ENCODE peak calls at places on chromosome 18, in ten cellular contexts. Y is body of pancreas, S is spleen, N is ovary, G is sigmoid colon, P is uterus, M is IMR-90, E is transverse colon, B is stomach, X is tibial nerve. U is an unnamed sample.

GRCh38 chr18:33757037-33757436 is 179.0 kb downstream of the ASXL3 start:
- DNase-seq in X (no peak), P (no peak), B (no peak), Y (no peak), M (peak), S (no peak), G (no peak), N (no peak), E (no peak), U (no peak)

GRCh38 chr18:79487198-79488165 is 91.8 kb downstream of the NFATC1 start:
- DNase-seq in E (no peak), Y (no peak), G (peak), B (no peak), P (no peak), M (no peak), S (peak), N (peak), X (no peak), U (no peak)

GRCh38 chr18:58513615-58514014 is 115.3 kb downstream of the ALPK2 start:
- DNase-seq in N (no peak), M (no peak), S (no peak), B (no peak), G (no peak), P (no peak), Y (no peak), X (no peak), E (no peak), U (no peak)

GRCh38 chr18:55586841-55587240 is 1.2 kb downstream of the TCF4 start:
- DNase-seq in E (no peak), S (no peak), B (no peak), P (no peak), G (no peak), M (peak), Y (no peak), N (no peak), X (no peak), U (no peak)

GRCh38 chr18:37668971-37669747 is 103.6 kb upstream of the CELF4 start:
- DNase-seq in M (no peak), S (no peak), E (no peak), X (no peak), P (no peak), N (no peak), Y (no peak), G (peak), B (no peak), U (no peak)

GRCh38 chr18:11672198-11672597 is 16.9 kb upstream of the GNAL start:
- DNase-seq in P (no peak), G (no peak), S (no peak), M (no peak), E (no peak), Y (no peak), N (no peak), B (no peak), X (no peak), U (no peak)

GRCh38 chr18:33495278-33495677 is 54.8 kb upstream of the CCDC178 start:
- DNase-seq in X (no peak), Y (peak), M (peak), B (no peak), S (no peak), G (no peak), N (no peak), E (no peak), P (no peak), U (no peak)

GRCh38 chr18:3040881-3041280 is 27.9 kb upstream of the LPIN2 start:
- DNase-seq in N (no peak), G (no peak), P (no peak), Y (no peak), B (no peak), S (no peak), M (no peak), X (no peak), E (no peak), U (no peak)

GRCh38 chr18:36187138-36187825 is at the start of gene MOCOS:
- DNase-seq in S (peak), N (peak), X (peak), G (peak), Y (peak), B (peak), P (peak), M (peak), E (peak), U (peak)

GRCh38 chr18:76450912-76451421 is 44.1 kb downstream of the ZNF516 start:
- DNase-seq in M (peak), X (no peak), B (no peak), E (peak), P (no peak), G (peak), N (peak), S (peak), Y (no peak), U (peak)

GRCh38 chr18:75521808-75522207 is 94.3 kb upstream of the SMIM21 start:
- DNase-seq in P (no peak), X (no peak), Y (no peak), N (no peak), G (no peak), B (no peak), E (no peak), M (no peak), S (no peak), U (no peak)

GRCh38 chr18:74897971-74898657 is 300.4 kb downstream of the ZNF407 start:
- DNase-seq in Y (no peak), E (no peak), X (no peak), M (peak), G (no peak), S (no peak), B (no peak), P (no peak), N (no peak), U (no peak)

GRCh38 chr18:68147728-68148127 is 567.2 kb downstream of the TMX3 start:
- DNase-seq in Y (no peak), G (no peak), E (no peak), N (no peak), S (no peak), B (no peak), M (peak), P (no peak), X (no peak), U (no peak)

GRCh38 chr18:28767781-28768211 is 590.9 kb upstream of the CDH2 start:
- DNase-seq in M (peak), G (no peak), P (no peak), S (no peak), E (no peak), N (no peak), B (no peak), X (no peak), Y (no peak), U (no peak)

GRCh38 chr18:3256693-3257626 is 5.0 kb upstream of the MYL12B start:
- DNase-seq in E (no peak), S (no peak), G (no peak), N (no peak), Y (peak), P (no peak), X (no peak), B (peak), M (peak), U (no peak)

GRCh38 chr18:37630326-37630725 is 64.7 kb upstream of the CELF4 start:
- DNase-seq in Y (no peak), N (no peak), E (no peak), M (no peak), G (no peak), P (no peak), B (no peak), X (no peak), S (no peak), U (no peak)

GRCh38 chr18:22086973-22087372 is 82.4 kb upstream of the GATA6 start:
- DNase-seq in M (no peak), B (no peak), S (no peak), X (no peak), N (no peak), P (no peak), E (no peak), Y (no peak), G (no peak), U (no peak)
- H3K4me3 ChIP-seq in M (no peak), B (no peak), S (no peak), X (no peak), N (no peak), P (no peak), E (no peak), Y (no peak), G (no peak), U (no peak)

DNA sequence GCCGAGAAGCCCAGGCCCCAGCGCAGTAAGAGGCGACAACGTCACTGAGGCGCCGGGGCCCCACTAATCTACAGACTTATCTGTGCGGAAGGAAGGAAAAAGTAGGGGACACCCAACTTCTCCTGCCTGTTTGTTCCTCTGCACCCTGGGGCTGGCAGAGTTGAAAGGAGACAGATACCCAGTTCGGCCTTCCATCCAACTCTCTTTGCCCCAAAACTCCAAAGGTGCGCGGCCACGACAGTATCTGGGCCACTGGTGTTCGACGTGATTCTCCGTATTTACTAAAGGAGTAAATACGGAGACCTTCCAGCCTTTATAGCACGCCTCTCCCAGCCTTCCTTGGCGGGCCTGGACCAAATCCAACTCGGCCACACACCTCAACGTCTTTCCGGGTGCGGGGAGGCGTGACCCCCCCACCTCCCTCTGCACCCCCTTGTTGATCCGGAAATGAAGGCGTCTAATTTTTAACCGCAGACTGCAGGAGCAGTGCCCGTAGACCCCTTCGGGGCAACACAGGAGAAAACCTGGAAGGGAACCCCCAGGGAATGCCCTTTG is 1.6 kb downstream of the SMAD7 start:
- DNase-seq in M (no peak), S (peak), X (no peak), B (peak), E (peak), N (peak), P (no peak), Y (peak), G (peak), U (no peak)
- TF ChIP-seq POLR2A in M (no peak), S (no peak), X (no peak), B (no peak), E (no peak), N (no peak), P (no peak), Y (no peak), G (no peak), U (no peak)

GRCh38 chr18:8608795-8609673 is at the start of gene RAB12:
- DNase-seq in S (peak), G (peak), X (peak), P (peak), Y (peak), N (peak), M (peak), B (peak), E (peak), U (peak)

GRCh38 chr18:8605974-8606373 is 3.3 kb upstream of the RAB12 start:
- DNase-seq in N (no peak), G (no peak), Y (no peak), E (no peak), X (no peak), B (no peak), S (no peak), M (no peak), P (no peak), U (no peak)

GRCh38 chr18:8609711-8610441 is 639 bp downstream of the RAB12 start:
- DNase-seq in P (peak), Y (peak), N (peak), E (peak), B (no peak), G (peak), M (no peak), S (peak), X (no peak), U (no peak)

GRCh38 chr18:8610442-8610801 is 1.2 kb downstream of the RAB12 start:
- DNase-seq in N (no peak), Y (no peak), X (no peak), S (no peak), G (no peak), E (peak), P (no peak), M (peak), B (no peak), U (no peak)

DNA sequence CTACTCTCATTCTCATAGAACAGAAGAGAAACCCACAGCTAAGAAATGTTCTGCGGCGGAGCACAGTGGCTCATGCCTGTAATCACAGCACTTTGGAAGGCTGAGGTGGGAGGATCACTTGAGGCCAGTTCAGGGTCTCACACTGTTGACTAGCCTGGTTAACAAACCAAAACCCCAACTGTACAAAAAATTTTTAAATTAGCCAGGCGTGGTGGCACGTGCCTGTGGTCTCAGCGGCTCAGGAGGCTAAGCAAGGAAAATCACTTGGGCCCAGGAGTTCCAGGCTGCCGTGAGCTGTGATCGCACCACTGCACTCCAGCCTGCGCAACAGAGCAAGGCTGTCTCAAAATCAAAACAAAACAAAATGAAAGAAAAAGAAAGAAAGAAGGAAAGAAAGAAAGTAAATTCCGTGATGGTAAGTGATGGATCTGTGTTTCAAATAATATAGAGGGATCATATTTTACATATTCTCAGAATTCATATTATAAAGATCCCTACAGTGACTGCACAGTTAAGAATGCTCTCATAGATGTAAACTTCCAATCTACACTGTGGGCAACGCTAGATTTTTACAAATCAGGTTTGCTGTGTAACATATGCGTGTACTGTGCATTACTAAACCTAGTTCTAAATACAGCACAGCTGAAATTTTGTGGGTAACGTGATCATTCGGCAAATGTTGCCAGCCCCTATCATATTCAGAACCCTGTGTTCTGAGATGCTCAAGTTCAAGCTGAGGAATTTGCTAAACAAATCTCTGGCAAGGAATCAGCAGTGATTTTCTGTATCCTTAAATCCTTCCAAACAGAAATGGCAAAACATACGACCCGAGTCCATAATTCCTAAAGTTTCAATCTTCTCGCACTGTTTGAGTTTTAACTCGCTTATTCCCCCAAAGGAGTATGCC is 1.2 kb upstream of the RAB12 start:
- DNase-seq in Y (no peak), P (peak), B (no peak), X (no peak), E (no peak), N (peak), M (peak), G (no peak), S (no peak), U (no peak)
- H3K4me3 ChIP-seq in Y (no peak), P (peak), B (peak), X (peak), E (peak), N (peak), M (no peak), G (peak), S (peak), U (peak)

DNA sequence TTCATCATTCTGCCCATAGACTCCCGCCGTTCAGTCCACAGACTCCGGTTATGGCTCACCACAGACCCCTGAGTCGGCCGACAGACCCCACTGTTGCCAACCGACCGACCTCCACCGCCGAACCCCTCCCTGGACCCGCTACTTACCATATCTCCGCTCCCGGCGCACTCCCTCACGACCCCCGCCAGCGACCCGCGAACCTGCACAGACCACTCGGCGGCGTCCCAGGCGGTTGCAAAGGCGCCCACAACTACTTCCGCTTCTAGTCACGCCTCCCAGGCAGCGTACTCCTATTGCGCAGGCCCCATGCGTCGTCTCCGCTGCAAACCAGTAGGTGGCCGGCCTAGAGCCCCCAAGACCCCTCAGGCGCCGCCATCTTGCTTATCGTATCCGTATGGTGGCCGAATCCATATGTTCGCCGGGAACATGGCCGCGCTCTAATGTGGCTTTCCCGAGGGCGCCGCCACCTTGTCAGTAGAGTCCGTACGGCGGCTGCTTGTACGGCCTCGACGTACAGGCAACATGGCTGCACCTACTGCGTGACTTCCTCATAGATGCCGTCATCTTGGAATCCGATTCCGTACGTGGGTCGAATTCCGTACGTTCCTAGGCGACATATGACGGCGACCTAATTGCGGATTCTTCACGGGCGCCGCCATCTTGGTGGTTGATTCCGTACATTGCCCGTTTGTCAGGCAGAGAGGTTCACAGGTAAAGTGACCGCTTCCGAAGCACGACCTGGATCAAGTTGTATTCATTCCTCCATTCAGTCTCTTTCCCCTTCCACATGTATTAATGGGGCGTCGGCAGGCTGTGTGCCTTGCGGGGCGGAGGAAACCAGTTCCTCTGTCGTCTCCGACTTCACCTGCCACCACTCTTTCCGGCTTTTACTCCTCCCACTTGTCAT is at the start of gene CXXC1:
- DNase-seq in B (peak), G (peak), S (peak), P (peak), Y (peak), M (peak), E (peak), X (peak), N (peak), U (peak)
- TF ChIP-seq POLR2A in B (no peak), G (no peak), S (peak), P (no peak), Y (no peak), M (no peak), E (peak), X (peak), N (no peak), U (no peak)